ENCODE peak calls at places on chromosomes 13 and 19, in nine cellular contexts. X is coronary artery, F is progenitor cell of endocrine pancreas, Z is GF-D8, B is amniotic stem cell, O is mesenchymal stem cell, E is T-cell, I is amygdala, T is AG20443. S is an unnamed sample.

GRCh38 chr19:42254083-42254849 is 662 bp downstream of the ERF start:
- DNase-seq in F (peak), Z (peak), I (peak), T (peak), O (peak), E (peak), X (peak), B (no peak), S (peak)

GRCh38 chr13:28558126-28558525 is 63.2 kb upstream of the FLT1 start:
- DNase-seq in I (no peak), E (no peak), B (peak), Z (no peak), T (peak), F (no peak), O (peak), X (no peak), S (no peak)

GRCh38 chr13:39874331-39875055 is 219.0 kb downstream of the COG6 start:
- DNase-seq in O (no peak), T (no peak), E (no peak), B (no peak), F (no peak), I (no peak), X (no peak), Z (no peak), S (no peak)

GRCh38 chr19:46745521-46746280 is at the start of gene FKRP:
- DNase-seq in O (peak), X (peak), I (peak), F (no peak), E (no peak), B (no peak), Z (no peak), T (peak), S (peak)

GRCh38 chr13:88303157-88303556 is 632.0 kb downstream of the SLITRK5 start:
- DNase-seq in F (no peak), Z (no peak), B (no peak), X (no peak), O (no peak), E (no peak), T (no peak), I (no peak), S (no peak)

GRCh38 chr13:102020611-102021216 is 381.1 kb downstream of the FGF14 start:
- DNase-seq in O (no peak), T (no peak), X (no peak), B (no peak), E (no peak), Z (no peak), I (no peak), F (no peak), S (no peak)

GRCh38 chr19:58396691-58397532 is 1.5 kb downstream of the RNF225 start:
- DNase-seq in E (no peak), X (no peak), O (no peak), B (no peak), I (no peak), T (no peak), F (no peak), Z (no peak), S (no peak)

GRCh38 chr13:41411536-41411935 is 45.8 kb upstream of the RGCC start:
- DNase-seq in F (no peak), X (no peak), E (peak), T (peak), I (peak), Z (no peak), B (peak), O (peak), S (peak)

GRCh38 chr19:5789886-5790572 is 934 bp downstream of the DUS3L start:
- DNase-seq in E (no peak), I (no peak), B (no peak), F (no peak), X (no peak), O (no peak), T (no peak), Z (no peak), S (no peak)